ENCODE peak calls at places on chromosomes 12 and 14, in five cellular contexts. U is skeletal muscle cell, E is mesenchymal stem cell, G is thoracic aorta, L is left lung. Y is an unnamed sample.

GRCh38 chr12:127582074-127582473 is 684.9 kb upstream of the TMEM132C start:
- DNase-seq in E (no peak), G (no peak), U (no peak), L (no peak), Y (no peak)

GRCh38 chr12:105343836-105344235 is 13.3 kb downstream of the C12orf75 start:
- DNase-seq in G (no peak), E (no peak), U (no peak), L (no peak), Y (no peak)

GRCh38 chr12:82326905-82327503 is 31.2 kb downstream of the CCDC59 start:
- DNase-seq in L (no peak), G (no peak), E (peak), U (no peak), Y (no peak)

GRCh38 chr12:53564941-53565340 is 57.7 kb upstream of the NPFF start:
- DNase-seq in E (peak), U (peak), G (no peak), L (no peak), Y (no peak)

GRCh38 chr14:64232095-64232830 is 61.9 kb downstream of the ESR2 start:
- DNase-seq in L (no peak), G (no peak), E (peak), U (peak), Y (no peak)

GRCh38 chr12:124681779-124682391 is 114.5 kb upstream of the NCOR2 start:
- DNase-seq in U (peak), G (no peak), L (no peak), E (peak), Y (peak)

GRCh38 chr12:123389560-123390351 is 5.8 kb downstream of the KMT5A start:
- DNase-seq in E (peak), L (peak), U (no peak), G (no peak), Y (no peak)

GRCh38 chr14:21712039-21712438 is 38.4 kb upstream of the OR4E1 start:
- DNase-seq in L (no peak), U (no peak), G (no peak), E (no peak), Y (no peak)

GRCh38 chr12:87136330-87136976 is 880.3 kb upstream of the MGAT4C start:
- DNase-seq in E (peak), U (peak), G (no peak), L (no peak), Y (no peak)

GRCh38 chr12:94676011-94676709 is 25.8 kb upstream of the TMCC3 start:
- DNase-seq in E (no peak), G (no peak), L (peak), U (no peak), Y (peak)

GRCh38 chr12:10190558-10191388 is 11.9 kb downstream of the TMEM52B start:
- DNase-seq in G (no peak), L (peak), U (no peak), E (peak), Y (peak)

GRCh38 chr12:121186826-121187225 is 23.1 kb upstream of the P2RX4 start:
- DNase-seq in G (no peak), U (no peak), L (no peak), E (no peak), Y (no peak)

GRCh38 chr12:20492251-20492728 is 124.0 kb downstream of the PDE3A start:
- DNase-seq in L (no peak), E (peak), G (peak), U (no peak), Y (peak)

GRCh38 chr12:14260011-14260993 is 105.2 kb upstream of the ATF7IP start:
- DNase-seq in L (peak), G (peak), U (peak), E (peak), Y (peak)

GRCh38 chr14:37620856-37621255 is 25.4 kb downstream of the TTC6 start:
- DNase-seq in U (no peak), L (no peak), G (no peak), E (no peak), Y (no peak)

GRCh38 chr12:100058482-100059029 is 73.8 kb upstream of the ANKS1B start:
- DNase-seq in E (peak), G (no peak), U (peak), L (no peak), Y (no peak)

GRCh38 chr14:73606271-73606670 is 6.0 kb upstream of the ACOT6 start:
- DNase-seq in L (no peak), E (no peak), G (no peak), U (no peak), Y (no peak)

GRCh38 chr14:51677276-51677675 is 25.6 kb downstream of the FRMD6 start:
- DNase-seq in E (peak), U (no peak), G (no peak), L (no peak), Y (no peak)

GRCh38 chr14:90697577-90698206 is 118.5 kb downstream of the TTC7B start:
- DNase-seq in L (peak), G (peak), U (peak), E (peak), Y (peak)

GRCh38 chr14:90696728-90697127 is 119.5 kb downstream of the TTC7B start:
- DNase-seq in L (no peak), U (no peak), E (no peak), G (no peak), Y (no peak)

GRCh38 chr14:90699016-90699415 is 117.2 kb downstream of the TTC7B start:
- DNase-seq in E (no peak), L (no peak), G (no peak), U (no peak), Y (no peak)

GRCh38 chr14:90697146-90697545 is 119.1 kb downstream of the TTC7B start:
- DNase-seq in E (no peak), L (no peak), G (no peak), U (no peak), Y (no peak)

GRCh38 chr14:90698379-90698869 is 117.8 kb downstream of the TTC7B start:
- DNase-seq in G (no peak), U (no peak), L (no peak), E (peak), Y (no peak)
- H3K4me3 ChIP-seq in G (no peak), U (no peak), L (no peak), E (no peak), Y (no peak)

GRCh38 chr12:112907415-112908157 is 824 bp downstream of the OAS1 start:
- DNase-seq in L (no peak), U (no peak), E (no peak), G (no peak), Y (no peak)
- H3K4me3 ChIP-seq in L (peak), U (no peak), E (no peak), G (peak), Y (peak)

GRCh38 chr14:69780952-69781351 is 14.0 kb downstream of the SRSF5 start:
- DNase-seq in G (no peak), E (no peak), U (no peak), L (no peak), Y (no peak)
- H3K4me3 ChIP-seq in G (no peak), E (no peak), U (no peak), L (no peak), Y (no peak)

GRCh38 chr12:51025748-51026654 is at the start of gene SLC11A2:
- DNase-seq in U (peak), L (peak), E (peak), G (peak), Y (peak)

GRCh38 chr12:51021694-51022093 is 4.5 kb downstream of the SLC11A2 start:
- DNase-seq in U (no peak), L (no peak), G (no peak), E (no peak), Y (no peak)

GRCh38 chr12:51025182-51025747 is 919 bp downstream of the SLC11A2 start:
- DNase-seq in G (no peak), L (no peak), E (no peak), U (no peak), Y (no peak)

GRCh38 chr12:51020448-51021182 is 5.6 kb downstream of the SLC11A2 start:
- DNase-seq in G (no peak), U (no peak), L (no peak), E (no peak), Y (no peak)

GRCh38 chr12:51023625-51024395 is 2.4 kb downstream of the SLC11A2 start:
- DNase-seq in L (no peak), G (no peak), E (no peak), U (no peak), Y (peak)
- H3K4me3 ChIP-seq in L (peak), G (peak), E (no peak), U (peak), Y (peak)

DNA sequence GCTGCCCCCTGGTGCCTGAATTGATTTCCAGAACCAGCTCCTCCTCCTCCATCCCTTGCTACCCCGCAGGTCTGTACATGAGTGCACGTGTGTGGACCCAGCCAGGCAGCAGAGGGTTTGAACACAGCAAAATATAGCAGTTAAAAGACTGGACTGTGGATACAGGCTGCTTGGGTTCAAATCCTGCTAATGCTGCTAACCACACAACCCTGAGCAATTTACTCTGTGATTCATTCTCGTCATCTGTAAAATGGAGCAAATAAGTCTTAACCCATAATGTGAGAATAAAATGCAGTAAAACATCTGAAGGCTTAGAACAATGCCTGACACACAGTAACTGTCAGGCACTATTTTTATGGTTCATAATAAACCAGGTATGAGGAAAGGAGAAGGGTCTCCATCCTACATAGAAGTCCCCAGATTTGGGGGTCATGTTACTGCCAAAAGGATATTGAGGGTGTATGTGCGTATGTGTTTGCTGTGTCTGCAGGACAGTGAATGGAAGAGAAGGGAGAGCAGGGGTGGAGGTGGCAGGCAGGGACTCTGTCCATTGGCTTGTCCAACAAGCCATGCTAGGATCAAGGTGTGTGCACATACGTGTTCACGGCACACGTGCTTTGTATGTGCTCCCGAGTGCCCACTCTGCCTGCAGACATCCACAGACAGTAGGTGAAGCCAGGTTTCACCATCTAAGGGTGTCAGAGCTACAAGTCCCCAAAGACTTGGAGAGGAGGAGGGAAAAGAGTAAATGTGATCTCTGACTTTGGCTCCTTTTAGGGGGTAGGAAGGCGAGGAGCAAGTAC is 1.5 kb upstream of the STAT6 start:
- DNase-seq in G (no peak), L (no peak), E (no peak), U (no peak), Y (no peak)
- H3K4me3 ChIP-seq in G (peak), L (peak), E (peak), U (peak), Y (peak)

GRCh38 chr12:114408881-114409795 is 3.2 kb upstream of the TBX5 start:
- DNase-seq in L (no peak), U (no peak), G (no peak), E (peak), Y (no peak)

GRCh38 chr12:114408415-114408814 is 2.5 kb upstream of the TBX5 start:
- DNase-seq in U (no peak), L (no peak), G (no peak), E (no peak), Y (no peak)

GRCh38 chr12:114407034-114407420 is 1.1 kb upstream of the TBX5 start:
- DNase-seq in E (no peak), L (no peak), G (no peak), U (no peak), Y (no peak)

GRCh38 chr12:114406326-114407033 is 536 bp upstream of the TBX5 start:
- DNase-seq in E (no peak), U (no peak), L (no peak), G (no peak), Y (no peak)

GRCh38 chr12:114407566-114408411 is 1.8 kb upstream of the TBX5 start:
- DNase-seq in G (no peak), E (no peak), U (no peak), L (no peak), Y (no peak)
- H3K4me3 ChIP-seq in G (no peak), E (no peak), U (peak), L (peak), Y (no peak)

GRCh38 chr14:91392623-91393303 is 24.9 kb downstream of the CCDC88C start:
- DNase-seq in U (no peak), E (no peak), L (no peak), G (no peak), Y (no peak)
- H3K4me3 ChIP-seq in U (no peak), E (no peak), L (no peak), G (no peak), Y (no peak)